ENCODE peak calls at places on chromosomes 2 and 18, in five cellular contexts. C is SK-N-SH, O is stomach, U is GM12878, Q is upper lobe of left lung. M is an unnamed sample.

GRCh38 chr18:10687161-10687925 is 161.5 kb downstream of the NAPG start:
- DNase-seq in Q (no peak), U (no peak), C (no peak), O (no peak), M (no peak)

GRCh38 chr2:43068730-43069517 is 157.5 kb downstream of the ZFP36L2 start:
- DNase-seq in C (peak), U (no peak), O (peak), Q (no peak), M (no peak)

GRCh38 chr2:16156411-16156810 is 216.1 kb downstream of the MYCN start:
- DNase-seq in C (no peak), Q (no peak), U (no peak), O (no peak), M (no peak)

GRCh38 chr2:190847504-190848201 is 33.0 kb upstream of the GLS start:
- DNase-seq in U (no peak), Q (no peak), O (no peak), C (no peak), M (no peak)

GRCh38 chr2:25491003-25491696 is 149.4 kb upstream of the DNMT3A start:
- DNase-seq in U (no peak), O (no peak), Q (no peak), C (no peak), M (no peak)

GRCh38 chr2:10868465-10869314 is 43.0 kb upstream of the KCNF1 start:
- DNase-seq in U (no peak), C (peak), Q (no peak), O (no peak), M (no peak)

GRCh38 chr2:230496891-230497290 is 80.9 kb downstream of the SP100 start:
- DNase-seq in Q (no peak), U (no peak), C (no peak), O (no peak), M (no peak)

GRCh38 chr2:98835831-98836385 is 100.1 kb downstream of the CRACDL start:
- DNase-seq in O (no peak), C (no peak), U (peak), Q (no peak), M (no peak)

GRCh38 chr18:56825312-56825711 is 174.2 kb downstream of the WDR7 start:
- DNase-seq in Q (no peak), C (no peak), O (no peak), U (no peak), M (no peak)

GRCh38 chr2:139374307-139374850 is 594.2 kb upstream of the NXPH2 start:
- DNase-seq in Q (no peak), U (no peak), C (no peak), O (no peak), M (no peak)

GRCh38 chr2:3827673-3828575 is 124.5 kb downstream of the DCDC2C start:
- DNase-seq in O (no peak), Q (no peak), C (peak), U (no peak), M (no peak)

GRCh38 chr2:39568561-39569006 is 97.1 kb upstream of the TMEM178A start:
- DNase-seq in Q (no peak), C (no peak), O (no peak), U (no peak), M (no peak)

GRCh38 chr2:127362971-127363370 is 24.8 kb downstream of the MAP3K2 start:
- DNase-seq in U (no peak), O (no peak), C (no peak), Q (no peak), M (no peak)

GRCh38 chr2:106537047-106537446 is 49.9 kb downstream of the CD8B2 start:
- DNase-seq in Q (peak), C (no peak), U (peak), O (no peak), M (no peak)

GRCh38 chr2:31217465-31218200 is at the start of gene CAPN14:
- DNase-seq in O (no peak), Q (no peak), U (no peak), C (no peak), M (no peak)

GRCh38 chr2:191166111-191166755 is 15.4 kb upstream of the STAT4 start:
- DNase-seq in Q (no peak), U (no peak), O (no peak), C (no peak), M (no peak)

GRCh38 chr18:68532328-68532885 is 182.5 kb downstream of the TMX3 start:
- DNase-seq in O (no peak), C (no peak), U (no peak), Q (no peak), M (no peak)

GRCh38 chr2:222950886-222951285 is 90.0 kb downstream of the ACSL3 start:
- DNase-seq in U (no peak), Q (no peak), C (no peak), O (no peak), M (no peak)

GRCh38 chr2:40363631-40364030 is 88.3 kb downstream of the SLC8A1 start:
- DNase-seq in U (no peak), Q (no peak), O (no peak), C (no peak), M (no peak)

GRCh38 chr2:105754011-105754410 is 9.3 kb downstream of the NCK2 start:
- DNase-seq in C (no peak), O (no peak), Q (no peak), U (no peak), M (no peak)

GRCh38 chr2:109331864-109332848 is 203.2 kb downstream of the SH3RF3 start:
- DNase-seq in C (peak), U (no peak), O (peak), Q (peak), M (peak)

GRCh38 chr2:74668087-74668486 is 14.0 kb downstream of the SEMA4F start:
- DNase-seq in C (no peak), U (no peak), O (no peak), Q (no peak), M (no peak)

GRCh38 chr2:196987654-196988364 is 61.3 kb upstream of the PGAP1 start:
- DNase-seq in Q (no peak), U (peak), O (no peak), C (peak), M (no peak)
- TF ChIP-seq POLR2AphosphoS5 in Q (no peak), U (no peak), O (peak), C (peak), M (no peak)

GRCh38 chr2:154402138-154402714 is 296.3 kb upstream of the KCNJ3 start:
- DNase-seq in U (no peak), C (peak), O (no peak), Q (no peak), M (no peak)
- TF ChIP-seq CTCF in U (no peak), C (peak), O (peak), Q (peak), M (no peak)

DNA sequence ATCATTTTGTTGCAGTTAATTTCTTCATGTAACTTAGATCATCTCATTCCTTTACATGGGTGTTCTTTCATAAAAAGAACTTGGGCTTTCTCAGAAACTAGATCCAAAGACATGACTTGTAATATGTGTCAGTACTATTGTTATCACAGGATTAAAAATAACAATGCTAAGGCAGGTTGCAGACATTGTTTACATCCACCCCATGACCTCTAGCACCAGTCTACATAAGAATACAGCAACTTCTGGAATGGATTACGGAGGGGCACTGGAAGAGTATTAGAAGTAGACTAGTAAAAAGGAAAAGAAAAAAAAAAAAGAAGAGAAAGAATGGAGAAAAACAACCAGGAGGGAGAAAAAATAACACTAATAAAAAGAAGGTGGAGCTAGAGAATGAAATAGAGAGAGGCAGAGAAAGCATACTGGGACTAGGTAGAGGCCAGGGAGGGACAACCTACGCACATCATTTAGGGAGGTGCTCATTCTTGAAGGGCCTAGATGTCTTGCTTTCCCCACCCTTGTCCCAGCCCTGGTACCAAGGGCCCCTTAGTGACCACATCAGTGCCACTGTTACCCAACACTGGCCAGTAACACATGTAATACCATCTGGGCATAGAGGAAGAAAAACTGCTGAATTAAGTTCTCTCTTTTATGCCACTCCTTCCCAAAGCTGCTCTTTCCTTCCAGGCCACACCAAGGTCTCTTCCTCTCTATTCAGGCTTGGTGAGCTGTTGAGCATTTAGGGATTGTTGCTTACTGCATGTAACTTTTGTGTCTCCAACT is 70.6 kb upstream of the KLF7 start:
- DNase-seq in Q (peak), C (no peak), U (no peak), O (no peak), M (no peak)
- H3K27ac ChIP-seq in Q (peak), C (no peak), U (no peak), O (no peak), M (no peak)

DNA sequence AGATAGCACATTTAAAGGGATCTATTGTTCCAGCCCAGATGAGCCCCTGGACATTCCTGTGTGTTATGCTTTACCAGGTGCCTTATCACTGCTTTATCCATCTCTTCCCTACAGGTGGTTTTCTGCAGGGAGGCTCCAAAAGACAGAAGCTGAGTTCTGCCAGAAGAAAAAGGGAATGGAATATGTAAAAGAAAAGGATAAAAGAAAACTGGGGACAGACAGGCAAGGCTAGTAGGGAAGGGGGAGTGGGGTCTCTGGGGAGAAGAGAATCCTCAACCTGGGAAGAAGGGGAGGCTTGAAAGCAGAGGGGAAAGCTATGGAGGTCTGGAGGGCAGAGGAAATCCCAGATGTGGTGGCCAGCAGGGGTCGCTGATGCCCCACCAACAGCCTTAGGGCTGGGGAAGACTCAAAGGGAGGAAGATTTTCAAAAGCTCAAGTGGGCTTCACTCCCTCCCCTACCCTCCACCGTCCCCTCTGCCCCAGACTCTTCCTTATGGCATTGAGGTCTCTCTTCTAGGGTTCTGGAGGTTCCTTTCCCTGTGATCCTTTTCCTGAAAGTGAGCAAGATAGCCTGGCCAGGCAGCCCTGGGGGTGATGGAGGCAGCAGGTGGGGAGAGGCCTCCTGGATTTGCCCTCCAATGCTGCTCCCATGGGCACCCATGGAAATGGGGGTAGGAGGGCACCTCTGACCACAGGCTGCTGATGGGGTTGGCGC is 178.1 kb upstream of the PKDCC start:
- DNase-seq in O (peak), U (peak), C (peak), Q (peak), M (peak)
- TF ChIP-seq POLR2AphosphoS5 in O (no peak), U (no peak), C (no peak), Q (no peak), M (no peak)

DNA sequence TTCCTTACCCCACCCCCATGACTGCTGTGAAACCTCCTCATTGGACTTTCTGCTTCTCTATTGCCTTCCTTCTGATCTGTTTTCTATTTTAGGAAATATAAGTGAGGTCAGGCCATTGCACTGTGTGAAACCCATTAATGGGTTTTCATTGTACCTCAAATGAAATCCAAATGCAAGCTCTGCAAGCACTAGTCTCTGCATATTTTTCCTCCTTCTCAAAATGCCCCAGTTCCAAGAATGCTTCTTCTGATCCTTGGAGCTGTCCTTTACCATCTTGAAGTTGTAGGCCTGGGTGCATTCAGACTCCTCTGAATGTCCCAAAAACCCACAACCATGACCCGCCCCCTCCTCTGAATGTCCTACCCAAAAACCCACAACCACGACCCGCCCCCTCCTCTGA is 8.2 kb downstream of the IL1A start:
- DNase-seq in U (no peak), O (no peak), C (no peak), Q (no peak), M (no peak)
- TF ChIP-seq CTCF in U (no peak), O (no peak), C (no peak), Q (no peak), M (no peak)

DNA sequence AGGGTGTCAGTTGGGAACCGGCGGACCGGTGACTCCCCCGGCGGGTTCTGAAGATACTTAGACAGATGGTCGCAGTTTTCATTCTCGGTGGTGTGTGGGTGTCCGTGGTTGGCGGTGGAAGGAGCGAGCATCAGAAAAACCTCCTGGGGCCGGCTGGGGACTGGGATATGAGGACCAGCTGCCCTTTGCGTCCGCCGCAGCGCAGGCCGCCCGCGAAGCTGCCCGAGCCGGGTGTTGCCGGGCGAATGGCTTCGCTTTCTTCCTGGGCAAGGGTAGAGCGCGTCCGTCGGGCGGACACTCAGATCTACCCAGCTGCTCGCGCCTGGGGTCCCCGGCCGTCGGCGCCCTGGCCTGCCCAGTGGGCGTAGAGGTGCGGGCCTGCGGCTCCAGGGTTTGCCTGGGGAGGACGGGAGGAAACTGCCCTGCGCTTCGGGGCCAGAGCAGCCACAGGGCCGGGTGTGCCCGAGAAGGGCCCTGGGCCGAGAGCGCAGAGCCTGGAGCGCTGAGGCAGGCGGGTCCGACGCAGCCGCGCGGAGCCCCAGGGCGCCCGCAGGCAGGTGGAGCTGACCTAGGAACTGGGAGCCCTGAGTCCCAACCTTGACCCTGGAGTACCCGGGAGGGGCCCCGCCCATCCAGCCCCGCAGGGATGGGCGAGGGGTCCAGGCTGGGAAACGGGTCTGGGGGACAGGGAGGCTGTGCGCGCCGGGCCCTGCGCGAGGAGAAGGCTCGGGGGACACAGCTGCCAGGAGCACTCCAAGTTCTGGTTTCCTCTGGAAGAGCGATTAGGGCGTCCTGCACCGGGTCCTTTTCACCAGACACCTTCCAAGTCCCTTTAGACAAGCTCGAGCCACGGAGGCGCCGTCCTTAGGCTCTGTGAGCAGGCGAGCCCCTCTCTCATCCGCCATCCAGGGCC is 1.3 kb downstream of the TWIST2 start:
- DNase-seq in U (no peak), C (no peak), O (no peak), Q (no peak), M (no peak)
- H3K27ac ChIP-seq in U (no peak), C (no peak), O (peak), Q (peak), M (peak)

GRCh38 chr2:225010804-225011203 is 31.5 kb downstream of the DOCK10 start:
- DNase-seq in U (no peak), O (no peak), C (no peak), Q (no peak), M (no peak)
- TF ChIP-seq POLR2AphosphoS5 in U (no peak), O (no peak), C (peak), Q (no peak), M (no peak)

M was measured in breast epithelium.